ENCODE peak calls at places on chromosome 18, in eight cellular contexts. P, J, U, W, F, Q, A and N are unnamed samples.

GRCh38 chr18:47752796-47753645 is 177.4 kb downstream of the SMAD2 start:
- DNase-seq in P (no peak), J (no peak), U (no peak), W (no peak), F (no peak), Q (no peak), A (no peak), N (no peak)

GRCh38 chr18:79393626-79394401 is 1.9 kb upstream of the NFATC1 start:
- DNase-seq in P (peak; percentile 93), J (peak; percentile 97), U (peak; percentile 96), W (no peak), F (peak; percentile 77), Q (peak; percentile 86), A (no peak), N (peak; percentile 69)

GRCh38 chr18:21741511-21742322 is 1.1 kb downstream of the MIB1 start:
- DNase-seq in P (peak; percentile 66), J (peak; percentile 82), U (peak; percentile 67), W (peak; percentile 16), F (peak; percentile 30), Q (no peak), A (peak; percentile 39), N (peak; percentile 27)

GRCh38 chr18:77803024-77803423 is 553.4 kb downstream of the GALR1 start:
- DNase-seq in P (no peak), J (no peak), U (no peak), W (no peak), F (no peak), Q (no peak), A (no peak), N (no peak)

GRCh38 chr18:51614967-51615571 is 417.6 kb upstream of the MEX3C start:
- DNase-seq in P (no peak), J (peak; percentile 70), U (peak; percentile 33), W (no peak), F (no peak), Q (no peak), A (no peak), N (peak; percentile 97)

GRCh38 chr18:31436825-31437224 is 10.7 kb upstream of the DSG3 start:
- DNase-seq in P (no peak), J (no peak), U (no peak), W (no peak), F (peak; percentile 4), Q (no peak), A (no peak), N (peak; percentile 33)

GRCh38 chr18:2412261-2412660 is 159.0 kb downstream of the METTL4 start:
- DNase-seq in P (no peak), J (no peak), U (no peak), W (no peak), F (no peak), Q (no peak), A (no peak), N (no peak)

GRCh38 chr18:2570772-2571199 is 519 bp downstream of the METTL4 start:
- DNase-seq in P (peak; percentile 82), J (peak; percentile 88), U (peak; percentile 80), W (peak; percentile 83), F (peak; percentile 61), Q (peak; percentile 74), A (peak; percentile 77), N (peak; percentile 73)

GRCh38 chr18:63686871-63687270 is 15.9 kb upstream of the SERPINB11 start:
- DNase-seq in P (no peak), J (no peak), U (no peak), W (no peak), F (peak; percentile 16), Q (no peak), A (no peak), N (no peak)

DNA sequence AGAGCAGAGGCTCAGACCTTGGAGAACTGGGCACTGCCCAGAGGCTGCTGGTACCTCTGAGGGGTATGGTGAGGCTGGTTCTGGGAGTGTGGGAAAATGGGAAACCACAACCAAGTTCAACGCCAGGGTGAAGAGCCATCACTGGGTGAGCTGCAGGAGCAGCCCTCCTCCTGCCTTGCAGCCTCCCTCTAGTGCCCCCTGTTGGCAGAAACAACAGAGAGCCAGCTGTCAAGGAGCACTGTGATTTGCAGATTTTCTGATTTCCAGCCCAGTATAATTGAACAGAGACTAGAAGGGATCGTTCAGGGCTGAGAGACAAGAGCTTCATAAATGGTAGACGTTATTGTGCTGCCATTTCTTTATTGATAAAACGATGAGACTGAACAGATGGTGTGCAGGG is 50.5 kb downstream of the MAPK4 start:
- DNase-seq in P (no peak), J (no peak), U (no peak), W (no peak), F (no peak), Q (no peak), A (no peak), N (no peak)
- TF ChIP-seq CTCF in P (no peak), J (no peak), U (no peak), W (no peak), F (peak; percentile 7), Q (peak; percentile 1), A (no peak), N (no peak)

GRCh38 chr18:28176933-28177827 is at the start of gene CDH2:
- DNase-seq in P (peak; percentile 44), J (peak; percentile 78), U (peak; percentile 59), W (peak; percentile 71), F (peak; percentile 83), Q (peak; percentile 85), A (no peak), N (peak; percentile 74)
- TF ChIP-seq CTCF in P (no peak), J (no peak), U (no peak), W (peak; percentile 25), F (no peak), Q (peak; percentile 20), A (no peak), N (no peak)

GRCh38 chr18:27363918-27364317 is 178.8 kb upstream of the CHST9 start:
- DNase-seq in P (no peak), J (no peak), U (no peak), W (no peak), F (peak; percentile 8), Q (no peak), A (no peak), N (peak; percentile 34)
- TF ChIP-seq CTCF in P (no peak), J (peak; percentile 21), U (no peak), W (peak; percentile 54), F (peak; percentile 12), Q (no peak), A (no peak), N (peak; percentile 39)

DNA sequence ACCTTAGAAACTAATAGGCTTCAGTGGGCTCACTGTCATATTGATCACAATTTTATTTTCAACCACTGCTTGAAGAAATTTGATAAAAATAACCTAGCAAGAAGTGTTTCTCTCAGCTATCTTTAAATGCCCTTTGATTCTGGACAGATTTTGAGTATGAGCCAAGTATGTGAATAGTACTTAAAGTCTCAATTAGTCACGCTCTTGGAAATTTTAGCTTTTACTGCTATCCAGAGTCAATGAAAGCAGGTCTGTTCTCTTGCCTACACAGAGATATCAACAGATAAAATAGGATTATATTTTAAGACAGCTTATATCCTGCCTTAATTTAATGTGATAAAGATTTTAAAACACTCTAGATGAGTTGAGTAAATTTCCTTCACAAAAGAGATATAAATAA is 337.3 kb downstream of the CBLN2 start:
- DNase-seq in P (no peak), J (no peak), U (no peak), W (no peak), F (no peak), Q (no peak), A (no peak), N (no peak)
- TF ChIP-seq CTCF in P (no peak), J (no peak), U (no peak), W (no peak), F (no peak), Q (no peak), A (no peak), N (no peak)

DNA sequence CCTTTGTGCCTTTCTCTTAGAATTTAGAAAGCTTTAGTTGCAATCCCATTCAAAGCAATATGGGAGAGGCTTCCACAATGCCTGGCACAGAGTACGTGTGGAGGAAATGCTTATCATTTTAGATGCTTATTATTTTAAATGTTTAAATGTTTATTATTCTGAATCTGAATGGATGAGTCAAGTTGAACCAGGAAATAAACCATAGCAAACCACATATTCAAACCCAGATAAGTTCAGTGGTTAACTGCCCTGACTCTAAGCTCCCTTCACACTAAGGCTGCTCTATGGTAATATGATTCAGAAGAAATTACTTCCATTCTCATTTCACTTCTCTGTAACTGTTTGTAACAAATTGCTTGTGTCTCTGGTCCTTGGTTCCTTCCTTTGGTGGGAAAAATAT is 5.2 kb upstream of the PPP4R1 start:
- DNase-seq in P (no peak), J (no peak), U (no peak), W (no peak), F (peak; percentile 43), Q (peak; percentile 60), A (no peak), N (peak; percentile 19)
- TF ChIP-seq CTCF in P (no peak), J (no peak), U (no peak), W (no peak), F (no peak), Q (no peak), A (no peak), N (no peak)

DNA sequence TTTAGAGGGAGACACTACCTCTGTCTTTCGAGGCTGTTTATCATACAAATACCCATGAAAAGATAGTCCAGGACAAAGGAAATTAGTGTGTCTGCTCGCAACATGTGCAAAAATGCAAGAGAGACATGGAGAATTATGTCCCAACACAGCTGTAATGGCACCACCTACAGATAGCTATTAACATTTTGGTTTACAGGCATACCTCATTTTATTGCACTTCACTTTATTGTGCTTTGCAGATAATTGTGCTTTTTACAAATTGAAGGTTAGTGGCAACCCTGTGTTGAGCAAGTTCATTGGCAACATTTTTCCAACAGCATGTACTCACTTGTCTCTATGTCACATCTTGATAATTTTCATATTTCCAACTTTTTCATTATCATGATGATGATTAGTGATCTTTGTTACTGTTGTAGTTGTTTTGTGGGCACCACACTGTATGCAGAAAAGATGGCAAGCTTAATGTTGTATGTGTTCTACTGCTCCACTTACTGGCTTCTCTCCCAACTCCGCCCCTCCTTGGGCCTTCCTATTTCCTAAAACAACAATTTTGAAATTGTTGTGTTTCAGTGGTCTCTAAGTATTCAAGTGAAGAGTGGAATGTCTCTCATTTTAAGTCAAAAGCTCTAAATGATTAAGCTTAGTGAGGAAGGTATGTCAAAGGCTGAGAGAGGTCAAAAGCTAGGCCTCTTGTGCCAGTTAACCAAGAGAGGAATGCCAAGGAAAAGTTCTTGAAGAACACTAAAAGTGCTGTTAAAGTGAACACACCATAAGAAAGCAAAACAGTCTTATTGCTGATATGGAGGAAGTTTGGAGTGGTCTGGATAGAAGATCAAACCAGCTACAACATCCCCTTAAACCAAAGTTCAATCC is 52.0 kb downstream of the ANKRD12 start:
- DNase-seq in P (no peak), J (no peak), U (no peak), W (no peak), F (no peak), Q (no peak), A (no peak), N (no peak)
- TF ChIP-seq CTCF in P (no peak), J (no peak), U (no peak), W (no peak), F (no peak), Q (no peak), A (no peak), N (no peak)

DNA sequence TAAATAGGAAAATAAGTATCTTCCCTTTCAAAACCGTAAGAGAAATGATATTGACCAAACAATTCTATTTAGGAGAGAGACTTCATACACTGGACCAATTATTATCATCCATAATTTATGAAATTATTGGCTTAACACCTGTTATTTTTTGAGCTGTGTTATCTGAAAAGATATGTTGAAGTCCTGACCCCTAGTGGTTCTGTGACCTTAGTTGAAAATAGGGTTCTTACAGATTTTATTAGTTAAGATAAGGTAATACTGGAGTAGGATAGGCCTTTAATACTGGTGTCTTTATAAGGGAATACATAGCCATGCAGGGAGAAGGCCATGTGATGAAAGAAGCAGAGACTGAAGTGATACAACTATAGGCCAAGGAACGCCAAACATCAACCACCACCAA is 659.6 kb downstream of the DCC start:
- DNase-seq in P (no peak), J (no peak), U (no peak), W (no peak), F (no peak), Q (no peak), A (no peak), N (no peak)
- TF ChIP-seq CTCF in P (no peak), J (no peak), U (no peak), W (no peak), F (no peak), Q (no peak), A (no peak), N (no peak)